ENCODE peak calls at places on chromosomes 11 and 22, in four cellular contexts. One of them, this sample, is unnamed.

GRCh38 chr11:69044111-69045013 is 4.4 kb upstream of the TPCN2 start:
- DNase-seq in activated T-cell treated with anti-CD3 and anti-CD28 coated beads for 48 hours: peak
- DNase-seq in PC-3: peak
- DNase-seq in amygdala: peak
- DNase-seq in this sample: peak

GRCh38 chr11:78168539-78169477 is 19.6 kb downstream of the KCTD21 start:
- DNase-seq in activated T-cell treated with anti-CD3 and anti-CD28 coated beads for 48 hours: no peak
- DNase-seq in PC-3: no peak
- DNase-seq in amygdala: no peak
- DNase-seq in this sample: peak

GRCh38 chr22:17830041-17830961 is 56.0 kb upstream of the BID start:
- DNase-seq in activated T-cell treated with anti-CD3 and anti-CD28 coated beads for 48 hours: peak
- DNase-seq in PC-3: peak
- DNase-seq in amygdala: peak
- DNase-seq in this sample: peak

GRCh38 chr11:32341676-32342613 is 93.4 kb downstream of the WT1 start:
- DNase-seq in activated T-cell treated with anti-CD3 and anti-CD28 coated beads for 48 hours: no peak
- DNase-seq in PC-3: no peak
- DNase-seq in amygdala: no peak
- DNase-seq in this sample: no peak

GRCh38 chr11:65871811-65872548 is 620 bp downstream of the EFEMP2 start:
- DNase-seq in activated T-cell treated with anti-CD3 and anti-CD28 coated beads for 48 hours: no peak
- DNase-seq in PC-3: no peak
- DNase-seq in amygdala: peak
- DNase-seq in this sample: no peak

GRCh38 chr11:2160736-2161259 is at the start of gene INS:
- DNase-seq in activated T-cell treated with anti-CD3 and anti-CD28 coated beads for 48 hours: no peak
- DNase-seq in PC-3: no peak
- DNase-seq in amygdala: no peak
- DNase-seq in this sample: no peak

GRCh38 chr11:103112364-103112763 is 3.1 kb downstream of the DYNC2H1 start:
- DNase-seq in activated T-cell treated with anti-CD3 and anti-CD28 coated beads for 48 hours: no peak
- DNase-seq in PC-3: no peak
- DNase-seq in amygdala: no peak
- DNase-seq in this sample: no peak

GRCh38 chr22:49730656-49731055 is 97.0 kb downstream of the BRD1 start:
- DNase-seq in activated T-cell treated with anti-CD3 and anti-CD28 coated beads for 48 hours: no peak
- DNase-seq in PC-3: no peak
- DNase-seq in amygdala: no peak
- DNase-seq in this sample: no peak

GRCh38 chr22:50022171-50022819 is 9.7 kb upstream of the IL17REL start:
- DNase-seq in activated T-cell treated with anti-CD3 and anti-CD28 coated beads for 48 hours: no peak
- DNase-seq in PC-3: no peak
- DNase-seq in amygdala: no peak
- DNase-seq in this sample: no peak

GRCh38 chr11:15770798-15771414 is 585.4 kb downstream of the SOX6 start:
- DNase-seq in activated T-cell treated with anti-CD3 and anti-CD28 coated beads for 48 hours: peak
- DNase-seq in PC-3: no peak
- DNase-seq in amygdala: no peak
- DNase-seq in this sample: no peak

GRCh38 chr11:104146421-104146820 is 17.5 kb downstream of the PDGFD start:
- DNase-seq in activated T-cell treated with anti-CD3 and anti-CD28 coated beads for 48 hours: no peak
- DNase-seq in PC-3: no peak
- DNase-seq in amygdala: no peak
- DNase-seq in this sample: no peak

GRCh38 chr22:50735739-50736030 is 2.3 kb upstream of the ACR start:
- DNase-seq in activated T-cell treated with anti-CD3 and anti-CD28 coated beads for 48 hours: no peak
- DNase-seq in PC-3: no peak
- DNase-seq in amygdala: no peak
- DNase-seq in this sample: peak

GRCh38 chr22:49255154-49255553 is 572.5 kb downstream of the BRD1 start:
- DNase-seq in activated T-cell treated with anti-CD3 and anti-CD28 coated beads for 48 hours: no peak
- DNase-seq in PC-3: no peak
- DNase-seq in amygdala: no peak
- DNase-seq in this sample: no peak

GRCh38 chr11:93623938-93624337 is 37.5 kb upstream of the CEP295 start:
- DNase-seq in activated T-cell treated with anti-CD3 and anti-CD28 coated beads for 48 hours: no peak
- DNase-seq in PC-3: no peak
- DNase-seq in amygdala: no peak
- DNase-seq in this sample: no peak

This sample was measured in tibial nerve.